ENCODE peak calls at places on chromosomes 12 and 14, in six cellular contexts. B is M059J, Z is amniotic stem cell, M is fibroblast of pulmonary artery, O is BJ, J is H54. A is an unnamed sample.

GRCh38 chr14:96243785-96244184 is 12.2 kb upstream of the BDKRB1 start:
- DNase-seq in B (no peak), Z (no peak), M (no peak), O (no peak), J (no peak), A (no peak)

GRCh38 chr12:6773662-6774351 is 1.5 kb downstream of the LAG3 start:
- DNase-seq in B (no peak), Z (no peak), M (no peak), O (no peak), J (no peak), A (no peak)

GRCh38 chr12:103928736-103929050 is 1.5 kb upstream of the HSP90B1 start:
- DNase-seq in B (no peak), Z (no peak), M (no peak), O (no peak), J (no peak), A (no peak)

GRCh38 chr14:53896773-53897172 is 59.9 kb downstream of the BMP4 start:
- DNase-seq in B (peak), Z (no peak), M (no peak), O (peak), J (no peak), A (no peak)

GRCh38 chr12:53325539-53326061 is 4.2 kb upstream of the AAAS start:
- DNase-seq in B (no peak), Z (no peak), M (no peak), O (no peak), J (no peak), A (no peak)

GRCh38 chr14:101460986-101461750 is 100.1 kb upstream of the DIO3 start:
- DNase-seq in B (no peak), Z (no peak), M (no peak), O (no peak), J (no peak), A (no peak)

GRCh38 chr14:74615735-74616134 is 3.7 kb upstream of the LTBP2 start:
- DNase-seq in B (no peak), Z (no peak), M (no peak), O (no peak), J (no peak), A (no peak)

GRCh38 chr12:638948-639557 is 24.2 kb downstream of the NINJ2 start:
- DNase-seq in B (no peak), Z (no peak), M (no peak), O (no peak), J (no peak), A (no peak)

GRCh38 chr12:8065991-8066594 is at the start of gene C3AR1:
- DNase-seq in B (peak), Z (peak), M (peak), O (no peak), J (peak), A (no peak)

GRCh38 chr14:24296341-24297157 is 3.0 kb downstream of the DHRS1 start:
- DNase-seq in B (peak), Z (peak), M (peak), O (peak), J (peak), A (peak)

GRCh38 chr14:103014466-103015319 is 42.7 kb downstream of the CDC42BPB start:
- DNase-seq in B (peak), Z (no peak), M (peak), O (no peak), J (peak), A (no peak)

GRCh38 chr12:103930787-103931536 is 752 bp downstream of the HSP90B1 start:
- DNase-seq in B (peak), Z (no peak), M (peak), O (no peak), J (no peak), A (no peak)

GRCh38 chr14:67068246-67068645 is 121.0 kb upstream of the GARIN2 start:
- DNase-seq in B (no peak), Z (no peak), M (peak), O (no peak), J (no peak), A (no peak)

GRCh38 chr14:32430326-32430725 is 101.2 kb downstream of the AKAP6 start:
- DNase-seq in B (peak), Z (peak), M (peak), O (no peak), J (peak), A (no peak)

GRCh38 chr12:31423405-31423804 is 97.5 kb upstream of the SINHCAF start:
- DNase-seq in B (no peak), Z (no peak), M (no peak), O (no peak), J (no peak), A (no peak)

GRCh38 chr14:87489196-87489819 is 503.7 kb downstream of the GALC start:
- DNase-seq in B (no peak), Z (no peak), M (no peak), O (no peak), J (no peak), A (no peak)

GRCh38 chr14:50059773-50060629 is 56.4 kb downstream of the VCPKMT start:
- DNase-seq in B (no peak), Z (no peak), M (no peak), O (no peak), J (no peak), A (no peak)

A was measured in Panc1.